ENCODE peak calls at places on chromosomes 5 and 9, in four cellular contexts. H, U, C and B are unnamed samples.

GRCh38 chr5:176183321-176184074 is 54.7 kb upstream of the SIMC1 start:
- DNase-seq in H (no peak), U (no peak), C (no peak), B (no peak)

GRCh38 chr9:90890146-90890545 is 88.5 kb downstream of the SYK start:
- DNase-seq in H (no peak), U (no peak), C (no peak), B (no peak)

GRCh38 chr9:34651286-34651685 is 699 bp upstream of the IL11RA start:
- DNase-seq in H (no peak), U (peak), C (no peak), B (no peak)

GRCh38 chr5:68749648-68750047 is 344.2 kb upstream of the SLC30A5 start:
- DNase-seq in H (no peak), U (no peak), C (no peak), B (no peak)

GRCh38 chr5:37722236-37723146 is 117.3 kb downstream of the GDNF start:
- DNase-seq in H (peak), U (peak), C (peak), B (no peak)

GRCh38 chr9:114362394-114362793 is 25.4 kb downstream of the AKNA start:
- DNase-seq in H (no peak), U (no peak), C (no peak), B (no peak)

GRCh38 chr5:14880688-14881087 is 9.1 kb upstream of the ANKH start:
- DNase-seq in H (no peak), U (peak), C (no peak), B (no peak)

GRCh38 chr5:88877826-88878225 is 5.2 kb downstream of the MEF2C start:
- DNase-seq in H (no peak), U (peak), C (no peak), B (no peak)

GRCh38 chr9:93522736-93523135 is 53.6 kb upstream of the PHF2 start:
- DNase-seq in H (no peak), U (no peak), C (no peak), B (no peak)

GRCh38 chr5:78399115-78399514 is 38.7 kb downstream of the SCAMP1 start:
- DNase-seq in H (no peak), U (peak), C (no peak), B (no peak)

GRCh38 chr9:120109242-120109641 is 470.7 kb downstream of the CDK5RAP2 start:
- DNase-seq in H (no peak), U (no peak), C (no peak), B (no peak)

GRCh38 chr5:146076455-146076854 is 28.9 kb downstream of the PLAC8L1 start:
- DNase-seq in H (peak), U (no peak), C (no peak), B (no peak)

GRCh38 chr9:18268381-18268780 is 205.6 kb upstream of the ADAMTSL1 start:
- DNase-seq in H (no peak), U (peak), C (no peak), B (no peak)

GRCh38 chr9:13900449-13900848 is 413.5 kb downstream of the NFIB start:
- DNase-seq in H (no peak), U (no peak), C (no peak), B (no peak)

GRCh38 chr9:2859776-2860379 is 16.0 kb upstream of the PUM3 start:
- DNase-seq in H (no peak), U (peak), C (no peak), B (peak)

GRCh38 chr5:172770374-172770674 is 671 bp downstream of the DUSP1 start:
- DNase-seq in H (no peak), U (peak), C (no peak), B (no peak)

GRCh38 chr9:136507221-136507991 is 24.6 kb upstream of the SEC16A start:
- DNase-seq in H (no peak), U (no peak), C (no peak), B (no peak)

GRCh38 chr5:107652839-107653607 is 17.7 kb downstream of the EFNA5 start:
- DNase-seq in H (no peak), U (no peak), C (no peak), B (no peak)

GRCh38 chr5:64384761-64385160 is 121.1 kb upstream of the RGS7BP start:
- DNase-seq in H (no peak), U (peak), C (no peak), B (no peak)

GRCh38 chr9:136729144-136729543 is 13.6 kb downstream of the LCN10 start:
- DNase-seq in H (no peak), U (no peak), C (no peak), B (no peak)

GRCh38 chr9:100601216-100601615 is 23.3 kb downstream of the CAVIN4 start:
- DNase-seq in H (no peak), U (peak), C (no peak), B (no peak)

GRCh38 chr5:155943516-155944407 is 383.2 kb upstream of the SGCD start:
- DNase-seq in H (no peak), U (peak), C (no peak), B (no peak)

GRCh38 chr9:127384901-127385300 is 12.1 kb upstream of the SLC2A8 start:
- DNase-seq in H (no peak), U (no peak), C (no peak), B (no peak)

GRCh38 chr5:117488976-117489500 is 914.4 kb upstream of the SEMA6A start:
- DNase-seq in H (no peak), U (no peak), C (no peak), B (no peak)

GRCh38 chr9:4926239-4926638 is 58.8 kb upstream of the JAK2 start:
- DNase-seq in H (no peak), U (no peak), C (no peak), B (no peak)

GRCh38 chr5:73624888-73625287 is 1.1 kb upstream of the ARHGEF28 start:
- DNase-seq in H (no peak), U (no peak), C (no peak), B (no peak)

GRCh38 chr5:31449175-31449574 is 82.7 kb downstream of the DROSHA start:
- DNase-seq in H (no peak), U (no peak), C (peak), B (no peak)

GRCh38 chr9:71509054-71509453 is 259.3 kb downstream of the CEMIP2 start:
- DNase-seq in H (no peak), U (no peak), C (no peak), B (no peak)

GRCh38 chr5:71873202-71873601 is 154.1 kb downstream of the CARTPT start:
- DNase-seq in H (no peak), U (no peak), C (no peak), B (no peak)

GRCh38 chr9:114108016-114108833 is 9.1 kb upstream of the KIF12 start:
- DNase-seq in H (peak), U (peak), C (peak), B (peak)

GRCh38 chr5:107294669-107295068 is 376.1 kb downstream of the EFNA5 start:
- DNase-seq in H (no peak), U (no peak), C (no peak), B (no peak)

GRCh38 chr5:54673523-54674225 is 156.1 kb downstream of the SNX18 start:
- DNase-seq in H (peak), U (no peak), C (no peak), B (no peak)

GRCh38 chr5:133236541-133236951 is 184.7 kb downstream of the HSPA4 start:
- DNase-seq in H (no peak), U (no peak), C (no peak), B (no peak)

DNA sequence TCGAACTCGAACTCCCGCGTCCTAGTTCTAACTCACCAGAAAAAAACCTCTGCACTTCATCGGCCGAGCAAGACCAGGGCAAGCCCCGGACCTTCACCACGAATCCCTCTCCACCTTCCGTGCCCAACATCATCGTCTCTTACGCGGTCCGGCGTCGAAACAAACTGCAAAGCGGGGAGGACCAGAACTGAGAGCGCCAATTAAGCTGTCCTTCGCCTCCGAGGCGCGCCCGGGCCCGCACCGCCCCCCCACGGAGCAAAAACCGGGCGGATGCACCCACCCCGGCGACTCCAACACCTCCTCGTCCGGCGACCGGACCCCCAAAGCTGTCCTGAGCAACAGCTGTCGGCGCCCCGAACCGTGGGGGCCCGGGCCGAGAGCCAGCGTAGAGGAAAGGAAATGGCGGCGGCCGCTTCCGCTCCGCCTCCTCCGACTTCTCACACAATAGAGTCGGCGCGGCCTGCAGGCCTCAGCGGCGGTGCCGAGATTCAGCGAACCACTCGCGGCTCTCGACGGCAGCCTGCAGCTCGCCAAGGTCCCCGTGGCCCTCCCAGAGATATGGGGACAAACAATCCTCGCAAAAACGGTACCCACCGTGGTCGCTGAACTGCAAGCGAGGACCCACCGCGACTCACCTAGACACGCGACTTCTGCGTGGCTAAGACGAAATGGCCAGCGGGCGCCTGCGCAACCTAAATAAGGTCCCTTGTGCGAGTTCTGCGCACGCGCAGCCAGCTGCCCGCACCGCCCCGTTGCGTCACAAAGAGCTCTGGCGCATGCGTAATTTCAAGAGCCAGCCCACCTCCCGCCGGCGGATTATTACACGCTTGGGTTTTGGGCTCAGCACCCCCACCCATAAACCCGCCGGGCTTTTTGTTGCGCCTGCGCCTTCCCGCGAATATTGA is at the start of gene HNRNPH1:
- DNase-seq in H (peak), U (peak), C (peak), B (peak)
- TF ChIP-seq CTCF in H (no peak), U (no peak), C (no peak), B (no peak)

GRCh38 chr5:142327111-142327842 is 2.5 kb upstream of the SPRY4 start:
- DNase-seq in H (no peak), U (peak), C (no peak), B (no peak)
- TF ChIP-seq CTCF in H (no peak), U (peak), C (peak), B (no peak)

DNA sequence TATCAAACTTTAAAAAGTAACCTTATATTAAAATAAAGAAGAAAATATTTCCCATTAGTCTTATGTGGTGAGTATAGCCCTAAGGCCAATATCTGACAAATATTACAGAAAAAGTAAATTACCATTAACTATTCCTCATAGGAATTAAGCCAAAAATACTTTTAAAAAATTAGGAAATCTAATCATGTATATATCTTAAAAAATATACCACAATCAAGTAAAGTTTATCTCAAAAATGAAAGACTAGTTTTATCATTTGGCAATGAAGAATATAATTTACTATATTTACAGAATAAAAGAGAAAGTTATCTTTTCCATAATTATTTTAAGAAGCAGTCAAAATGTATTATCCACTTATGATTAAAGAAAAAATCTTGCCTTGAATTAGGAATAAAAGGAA is 458.8 kb upstream of the ZNF462 start:
- DNase-seq in H (no peak), U (no peak), C (no peak), B (no peak)
- TF ChIP-seq CTCF in H (no peak), U (no peak), C (no peak), B (no peak)

GRCh38 chr9:110099236-110099741 is 108.7 kb downstream of the C9orf152 start:
- DNase-seq in H (no peak), U (peak), C (no peak), B (no peak)
- TF ChIP-seq CTCF in H (no peak), U (no peak), C (no peak), B (no peak)

GRCh38 chr9:86975571-86975970 is 28.3 kb upstream of the GAS1 start:
- DNase-seq in H (no peak), U (no peak), C (no peak), B (no peak)

GRCh38 chr9:86975086-86975485 is 27.8 kb upstream of the GAS1 start:
- DNase-seq in H (no peak), U (no peak), C (no peak), B (no peak)

GRCh38 chr9:86978986-86979385 is 31.7 kb upstream of the GAS1 start:
- DNase-seq in H (no peak), U (peak), C (no peak), B (no peak)

GRCh38 chr9:86978413-86978812 is 31.1 kb upstream of the GAS1 start:
- DNase-seq in H (no peak), U (peak), C (no peak), B (no peak)

GRCh38 chr9:86977205-86977835 is 30.0 kb upstream of the GAS1 start:
- DNase-seq in H (no peak), U (no peak), C (no peak), B (no peak)
- TF ChIP-seq CTCF in H (no peak), U (no peak), C (no peak), B (no peak)

GRCh38 chr5:169287529-169287928 is 13.4 kb downstream of the SLIT3 start:
- DNase-seq in H (no peak), U (no peak), C (no peak), B (no peak)

GRCh38 chr5:169288066-169288753 is 12.7 kb downstream of the SLIT3 start:
- DNase-seq in H (no peak), U (no peak), C (no peak), B (no peak)

GRCh38 chr5:169291877-169292276 is 9.1 kb downstream of the SLIT3 start:
- DNase-seq in H (no peak), U (no peak), C (no peak), B (no peak)

GRCh38 chr5:169290895-169291294 is 10.0 kb downstream of the SLIT3 start:
- DNase-seq in H (no peak), U (no peak), C (no peak), B (no peak)

DNA sequence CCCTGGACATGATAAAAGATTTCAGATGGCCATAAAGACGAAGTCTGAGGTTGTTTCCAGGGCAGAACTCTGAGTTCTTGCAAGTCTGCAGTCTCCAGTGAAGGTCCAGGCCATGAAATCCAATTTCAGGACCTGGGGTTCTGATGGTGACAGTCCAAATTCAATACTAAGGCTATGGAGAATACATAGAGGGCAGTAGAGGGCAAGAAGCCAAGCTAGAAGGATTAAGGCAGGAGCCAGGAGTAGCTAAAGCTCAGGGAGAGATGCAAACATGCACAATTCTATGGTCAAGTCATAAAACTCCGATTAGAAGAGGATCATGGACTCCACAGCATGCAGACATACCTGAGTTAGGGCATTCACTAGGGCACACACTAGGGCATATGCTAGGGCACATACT is 11.4 kb downstream of the SLIT3 start:
- DNase-seq in H (no peak), U (no peak), C (no peak), B (no peak)
- TF ChIP-seq CTCF in H (no peak), U (no peak), C (no peak), B (no peak)

GRCh38 chr5:35232124-35232523 is 1.8 kb upstream of the PRLR start:
- DNase-seq in H (no peak), U (no peak), C (no peak), B (no peak)

GRCh38 chr5:35228304-35228703 is 2.0 kb downstream of the PRLR start:
- DNase-seq in H (no peak), U (no peak), C (no peak), B (no peak)

GRCh38 chr5:35233121-35233520 is 2.8 kb upstream of the PRLR start:
- DNase-seq in H (no peak), U (no peak), C (no peak), B (no peak)

GRCh38 chr5:35230043-35230611 is at the start of gene PRLR:
- DNase-seq in H (peak), U (peak), C (no peak), B (no peak)

DNA sequence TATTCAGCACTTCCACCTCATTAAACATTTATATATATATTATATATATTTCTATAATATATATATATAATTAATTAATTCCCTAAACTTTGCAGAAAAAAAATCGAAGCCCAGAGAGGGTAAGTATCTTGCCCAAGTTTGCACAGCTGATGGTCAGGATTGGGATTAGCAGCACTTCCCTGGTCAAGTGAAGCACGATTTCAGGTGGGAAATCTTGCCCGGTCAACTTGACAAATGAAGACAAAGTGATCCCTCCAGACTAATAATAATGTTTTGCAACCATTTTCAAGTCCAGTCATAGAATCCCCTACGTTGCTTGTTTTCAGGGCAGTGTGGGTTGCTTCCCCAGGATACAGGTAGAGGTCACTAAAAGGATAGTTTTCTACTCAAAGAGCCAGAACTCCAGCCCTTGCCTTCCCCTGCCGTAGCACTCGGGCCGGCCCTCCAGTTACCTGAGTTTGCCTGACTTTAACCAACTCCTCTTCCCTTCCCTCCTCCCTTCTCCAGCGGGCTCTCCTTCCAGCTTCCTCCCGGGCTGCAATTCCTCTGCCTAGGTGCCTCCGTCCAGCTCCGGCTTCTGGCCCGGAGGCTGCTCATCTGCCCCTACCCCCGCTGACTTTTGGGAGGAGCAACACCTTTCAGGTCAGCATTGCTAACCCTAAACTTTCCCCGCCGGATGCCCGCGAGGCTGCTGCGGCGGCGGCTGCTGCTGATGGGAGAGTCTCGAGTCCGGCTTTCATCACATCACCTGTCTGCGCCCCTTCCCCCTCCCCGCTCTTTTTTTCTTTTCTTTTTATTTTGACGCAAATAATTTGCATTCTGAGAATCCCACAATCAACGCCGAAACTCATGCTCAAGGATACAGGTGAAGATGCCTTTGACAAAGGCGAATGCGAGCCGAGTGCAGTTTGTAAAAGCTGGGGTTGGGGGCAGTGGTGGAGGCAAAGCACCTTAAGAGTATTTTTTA is 928 bp downstream of the PRLR start:
- DNase-seq in H (peak), U (no peak), C (no peak), B (no peak)
- TF ChIP-seq CTCF in H (no peak), U (no peak), C (no peak), B (no peak)

GRCh38 chr9:69931340-69931739 is 110.7 kb downstream of the CFAP95 start:
- DNase-seq in H (no peak), U (no peak), C (no peak), B (no peak)
- TF ChIP-seq CTCF in H (no peak), U (peak), C (peak), B (no peak)

GRCh38 chr9:98232926-98233325 is 22.5 kb downstream of the TBC1D2 start:
- DNase-seq in H (no peak), U (no peak), C (no peak), B (no peak)

GRCh38 chr9:98236881-98237487 is 18.5 kb downstream of the TBC1D2 start:
- DNase-seq in H (no peak), U (no peak), C (no peak), B (no peak)

GRCh38 chr9:98235126-98235525 is 20.3 kb downstream of the TBC1D2 start:
- DNase-seq in H (no peak), U (peak), C (no peak), B (no peak)

GRCh38 chr9:98231770-98232478 is 23.5 kb downstream of the TBC1D2 start:
- DNase-seq in H (no peak), U (peak), C (peak), B (no peak)

GRCh38 chr9:98234231-98234825 is 21.1 kb downstream of the TBC1D2 start:
- DNase-seq in H (no peak), U (no peak), C (no peak), B (no peak)
- TF ChIP-seq CTCF in H (no peak), U (no peak), C (peak), B (no peak)